ENCODE peak calls at places on chromosomes 4 and X, in ten cellular contexts. One of them, this sample, is unnamed.

GRCh38 chr4:117971406-117971805 is 62.9 kb upstream of the NDST3 start:
- DNase-seq in Caki2: no peak
- DNase-seq in DMS153: no peak
- DNase-seq in stimulated activated naive B cell treated with anti-CD40 and anti-IgM and Interleukin-4, amounts not matched to agents 10 μg/mL and 1 μg/mL and 100 μg/mL, for 72 hours: no peak
- DNase-seq in testis: no peak
- DNase-seq in stimulated activated CD8-positive, alpha-beta memory T cell treated with anti-CD3 and anti-CD28 coated beads, Interleukin-4, amount 100 ng/mL, for 1 hour: no peak
- DNase-seq in nephron progenitor cell: no peak
- DNase-seq in skeletal muscle cell: no peak
- DNase-seq in caudate nucleus: no peak
- DNase-seq in activated T-helper 1 cell treated with anti-CD3 and anti-CD28 coated beads, Interleukin-12 subunit alpha, Interleukin-12 subunit beta, Interleukin-2, Interleukin-4 antibody, amounts not matched to agents 30 ng/mL and 10 ng/mL and 1 ng/mL, durations not matched to agents 14 hours and 24 hours and 36 hours: no peak
- DNase-seq in this sample: no peak

GRCh38 chr4:98638661-98639060 is 19.8 kb downstream of the TSPAN5 start:
- DNase-seq in Caki2: no peak
- DNase-seq in DMS153: no peak
- DNase-seq in stimulated activated naive B cell treated with anti-CD40 and anti-IgM and Interleukin-4, amounts not matched to agents 10 μg/mL and 1 μg/mL and 100 μg/mL, for 72 hours: no peak
- DNase-seq in testis: no peak
- DNase-seq in stimulated activated CD8-positive, alpha-beta memory T cell treated with anti-CD3 and anti-CD28 coated beads, Interleukin-4, amount 100 ng/mL, for 1 hour: no peak
- DNase-seq in nephron progenitor cell: no peak
- DNase-seq in skeletal muscle cell: no peak
- DNase-seq in caudate nucleus: no peak
- DNase-seq in activated T-helper 1 cell treated with anti-CD3 and anti-CD28 coated beads, Interleukin-12 subunit alpha, Interleukin-12 subunit beta, Interleukin-2, Interleukin-4 antibody, amounts not matched to agents 30 ng/mL and 10 ng/mL and 1 ng/mL, durations not matched to agents 14 hours and 24 hours and 36 hours: no peak
- DNase-seq in this sample: no peak

GRCh38 chr4:21949073-21949457 is 493 bp upstream of the KCNIP4 start:
- DNase-seq in Caki2: no peak
- DNase-seq in DMS153: no peak
- DNase-seq in stimulated activated naive B cell treated with anti-CD40 and anti-IgM and Interleukin-4, amounts not matched to agents 10 μg/mL and 1 μg/mL and 100 μg/mL, for 72 hours: no peak
- DNase-seq in testis: peak
- DNase-seq in stimulated activated CD8-positive, alpha-beta memory T cell treated with anti-CD3 and anti-CD28 coated beads, Interleukin-4, amount 100 ng/mL, for 1 hour: no peak
- DNase-seq in nephron progenitor cell: no peak
- DNase-seq in skeletal muscle cell: no peak
- DNase-seq in caudate nucleus: peak
- DNase-seq in activated T-helper 1 cell treated with anti-CD3 and anti-CD28 coated beads, Interleukin-12 subunit alpha, Interleukin-12 subunit beta, Interleukin-2, Interleukin-4 antibody, amounts not matched to agents 30 ng/mL and 10 ng/mL and 1 ng/mL, durations not matched to agents 14 hours and 24 hours and 36 hours: no peak
- DNase-seq in this sample: no peak

GRCh38 chrX:46447384-46447783 is 97.8 kb downstream of the ZNF674 start:
- DNase-seq in Caki2: peak
- DNase-seq in DMS153: no peak
- DNase-seq in stimulated activated naive B cell treated with anti-CD40 and anti-IgM and Interleukin-4, amounts not matched to agents 10 μg/mL and 1 μg/mL and 100 μg/mL, for 72 hours: no peak
- DNase-seq in testis: peak
- DNase-seq in stimulated activated CD8-positive, alpha-beta memory T cell treated with anti-CD3 and anti-CD28 coated beads, Interleukin-4, amount 100 ng/mL, for 1 hour: no peak
- DNase-seq in nephron progenitor cell: no peak
- DNase-seq in skeletal muscle cell: no peak
- DNase-seq in caudate nucleus: no peak
- DNase-seq in activated T-helper 1 cell treated with anti-CD3 and anti-CD28 coated beads, Interleukin-12 subunit alpha, Interleukin-12 subunit beta, Interleukin-2, Interleukin-4 antibody, amounts not matched to agents 30 ng/mL and 10 ng/mL and 1 ng/mL, durations not matched to agents 14 hours and 24 hours and 36 hours: no peak
- DNase-seq in this sample: no peak

GRCh38 chr4:48194986-48195773 is 61.1 kb upstream of the TXK start:
- DNase-seq in Caki2: peak
- DNase-seq in DMS153: peak
- DNase-seq in stimulated activated naive B cell treated with anti-CD40 and anti-IgM and Interleukin-4, amounts not matched to agents 10 μg/mL and 1 μg/mL and 100 μg/mL, for 72 hours: no peak
- DNase-seq in testis: no peak
- DNase-seq in stimulated activated CD8-positive, alpha-beta memory T cell treated with anti-CD3 and anti-CD28 coated beads, Interleukin-4, amount 100 ng/mL, for 1 hour: no peak
- DNase-seq in nephron progenitor cell: no peak
- DNase-seq in skeletal muscle cell: no peak
- DNase-seq in caudate nucleus: no peak
- DNase-seq in activated T-helper 1 cell treated with anti-CD3 and anti-CD28 coated beads, Interleukin-12 subunit alpha, Interleukin-12 subunit beta, Interleukin-2, Interleukin-4 antibody, amounts not matched to agents 30 ng/mL and 10 ng/mL and 1 ng/mL, durations not matched to agents 14 hours and 24 hours and 36 hours: no peak
- DNase-seq in this sample: no peak

GRCh38 chrX:20228245-20228644 is 38.5 kb downstream of the RPS6KA3 start:
- DNase-seq in Caki2: no peak
- DNase-seq in DMS153: no peak
- DNase-seq in stimulated activated naive B cell treated with anti-CD40 and anti-IgM and Interleukin-4, amounts not matched to agents 10 μg/mL and 1 μg/mL and 100 μg/mL, for 72 hours: no peak
- DNase-seq in testis: no peak
- DNase-seq in stimulated activated CD8-positive, alpha-beta memory T cell treated with anti-CD3 and anti-CD28 coated beads, Interleukin-4, amount 100 ng/mL, for 1 hour: no peak
- DNase-seq in nephron progenitor cell: no peak
- DNase-seq in skeletal muscle cell: no peak
- DNase-seq in caudate nucleus: no peak
- DNase-seq in activated T-helper 1 cell treated with anti-CD3 and anti-CD28 coated beads, Interleukin-12 subunit alpha, Interleukin-12 subunit beta, Interleukin-2, Interleukin-4 antibody, amounts not matched to agents 30 ng/mL and 10 ng/mL and 1 ng/mL, durations not matched to agents 14 hours and 24 hours and 36 hours: no peak
- DNase-seq in this sample: no peak

GRCh38 chrX:134537179-134537945 is 77.4 kb downstream of the HPRT1 start:
- DNase-seq in Caki2: peak
- DNase-seq in DMS153: no peak
- DNase-seq in stimulated activated naive B cell treated with anti-CD40 and anti-IgM and Interleukin-4, amounts not matched to agents 10 μg/mL and 1 μg/mL and 100 μg/mL, for 72 hours: no peak
- DNase-seq in testis: no peak
- DNase-seq in stimulated activated CD8-positive, alpha-beta memory T cell treated with anti-CD3 and anti-CD28 coated beads, Interleukin-4, amount 100 ng/mL, for 1 hour: no peak
- DNase-seq in nephron progenitor cell: no peak
- DNase-seq in skeletal muscle cell: no peak
- DNase-seq in caudate nucleus: no peak
- DNase-seq in activated T-helper 1 cell treated with anti-CD3 and anti-CD28 coated beads, Interleukin-12 subunit alpha, Interleukin-12 subunit beta, Interleukin-2, Interleukin-4 antibody, amounts not matched to agents 30 ng/mL and 10 ng/mL and 1 ng/mL, durations not matched to agents 14 hours and 24 hours and 36 hours: no peak
- DNase-seq in this sample: no peak

GRCh38 chr4:27930976-27931375 is 1070.3 kb downstream of the STIM2 start:
- DNase-seq in Caki2: no peak
- DNase-seq in DMS153: no peak
- DNase-seq in stimulated activated naive B cell treated with anti-CD40 and anti-IgM and Interleukin-4, amounts not matched to agents 10 μg/mL and 1 μg/mL and 100 μg/mL, for 72 hours: no peak
- DNase-seq in testis: no peak
- DNase-seq in stimulated activated CD8-positive, alpha-beta memory T cell treated with anti-CD3 and anti-CD28 coated beads, Interleukin-4, amount 100 ng/mL, for 1 hour: no peak
- DNase-seq in nephron progenitor cell: no peak
- DNase-seq in skeletal muscle cell: no peak
- DNase-seq in caudate nucleus: no peak
- DNase-seq in activated T-helper 1 cell treated with anti-CD3 and anti-CD28 coated beads, Interleukin-12 subunit alpha, Interleukin-12 subunit beta, Interleukin-2, Interleukin-4 antibody, amounts not matched to agents 30 ng/mL and 10 ng/mL and 1 ng/mL, durations not matched to agents 14 hours and 24 hours and 36 hours: no peak
- DNase-seq in this sample: no peak

GRCh38 chr4:101621120-101621519 is 169.4 kb upstream of the BANK1 start:
- DNase-seq in Caki2: peak
- DNase-seq in DMS153: no peak
- DNase-seq in stimulated activated naive B cell treated with anti-CD40 and anti-IgM and Interleukin-4, amounts not matched to agents 10 μg/mL and 1 μg/mL and 100 μg/mL, for 72 hours: no peak
- DNase-seq in testis: no peak
- DNase-seq in stimulated activated CD8-positive, alpha-beta memory T cell treated with anti-CD3 and anti-CD28 coated beads, Interleukin-4, amount 100 ng/mL, for 1 hour: no peak
- DNase-seq in nephron progenitor cell: no peak
- DNase-seq in skeletal muscle cell: peak
- DNase-seq in caudate nucleus: no peak
- DNase-seq in activated T-helper 1 cell treated with anti-CD3 and anti-CD28 coated beads, Interleukin-12 subunit alpha, Interleukin-12 subunit beta, Interleukin-2, Interleukin-4 antibody, amounts not matched to agents 30 ng/mL and 10 ng/mL and 1 ng/mL, durations not matched to agents 14 hours and 24 hours and 36 hours: no peak
- DNase-seq in this sample: no peak

GRCh38 chr4:26311633-26312032 is 9.2 kb upstream of the RBPJ start:
- DNase-seq in Caki2: no peak
- DNase-seq in DMS153: no peak
- DNase-seq in stimulated activated naive B cell treated with anti-CD40 and anti-IgM and Interleukin-4, amounts not matched to agents 10 μg/mL and 1 μg/mL and 100 μg/mL, for 72 hours: no peak
- DNase-seq in testis: no peak
- DNase-seq in stimulated activated CD8-positive, alpha-beta memory T cell treated with anti-CD3 and anti-CD28 coated beads, Interleukin-4, amount 100 ng/mL, for 1 hour: no peak
- DNase-seq in nephron progenitor cell: no peak
- DNase-seq in skeletal muscle cell: no peak
- DNase-seq in caudate nucleus: no peak
- DNase-seq in activated T-helper 1 cell treated with anti-CD3 and anti-CD28 coated beads, Interleukin-12 subunit alpha, Interleukin-12 subunit beta, Interleukin-2, Interleukin-4 antibody, amounts not matched to agents 30 ng/mL and 10 ng/mL and 1 ng/mL, durations not matched to agents 14 hours and 24 hours and 36 hours: no peak
- DNase-seq in this sample: no peak

GRCh38 chr4:44738615-44739014 is 12.3 kb upstream of the GNPDA2 start:
- DNase-seq in Caki2: no peak
- DNase-seq in DMS153: no peak
- DNase-seq in stimulated activated naive B cell treated with anti-CD40 and anti-IgM and Interleukin-4, amounts not matched to agents 10 μg/mL and 1 μg/mL and 100 μg/mL, for 72 hours: no peak
- DNase-seq in testis: no peak
- DNase-seq in stimulated activated CD8-positive, alpha-beta memory T cell treated with anti-CD3 and anti-CD28 coated beads, Interleukin-4, amount 100 ng/mL, for 1 hour: no peak
- DNase-seq in nephron progenitor cell: no peak
- DNase-seq in skeletal muscle cell: no peak
- DNase-seq in caudate nucleus: no peak
- DNase-seq in activated T-helper 1 cell treated with anti-CD3 and anti-CD28 coated beads, Interleukin-12 subunit alpha, Interleukin-12 subunit beta, Interleukin-2, Interleukin-4 antibody, amounts not matched to agents 30 ng/mL and 10 ng/mL and 1 ng/mL, durations not matched to agents 14 hours and 24 hours and 36 hours: no peak
- DNase-seq in this sample: no peak